ENCODE peak calls at places on chromosomes 6 and 20, in eight cellular contexts. V is neural progenitor cell, T is upper lobe of right lung, Y is cardiac muscle cell, N is left ventricle myocardium inferior, S is endodermal cell, K is psoas muscle, E is fibroblast of lung. J is an unnamed sample.

GRCh38 chr6:132530293-132530974 is 7.6 kb upstream of the TAAR9 start:
- DNase-seq in V (peak; percentile 77), T (no peak), Y (peak; percentile 79), N (no peak), S (peak; percentile 79), K (peak; percentile 39), E (peak; percentile 76), J (peak; percentile 82)

GRCh38 chr20:46967647-46968046 is 73.0 kb downstream of the EYA2 start:
- DNase-seq in V (no peak), T (no peak), Y (no peak), N (no peak), S (peak; percentile 61), K (no peak), E (no peak), J (peak; percentile 75)

GRCh38 chr6:14252271-14252850 is 134.8 kb downstream of the CD83 start:
- DNase-seq in V (no peak), T (no peak), Y (no peak), N (no peak), S (no peak), K (no peak), E (no peak), J (no peak)

GRCh38 chr6:146664871-146665270 is 66.1 kb downstream of the ADGB start:
- DNase-seq in V (no peak), T (no peak), Y (no peak), N (no peak), S (no peak), K (no peak), E (peak; percentile 1), J (no peak)

GRCh38 chr6:38143191-38144154 is 323.9 kb downstream of the ZFAND3 start:
- DNase-seq in V (no peak), T (peak; percentile 49), Y (peak; percentile 26), N (no peak), S (no peak), K (no peak), E (peak; percentile 29), J (peak; percentile 57)

GRCh38 chr6:50959081-50959641 is 140.5 kb downstream of the TFAP2B start:
- DNase-seq in V (no peak), T (no peak), Y (no peak), N (no peak), S (no peak), K (no peak), E (no peak), J (no peak)

GRCh38 chr6:137219664-137220252 is 573 bp upstream of the IFNGR1 start:
- DNase-seq in V (no peak), T (no peak), Y (no peak), N (no peak), S (no peak), K (no peak), E (no peak), J (no peak)

GRCh38 chr6:7914991-7915789 is 4.6 kb upstream of the TXNDC5 start:
- DNase-seq in V (no peak), T (no peak), Y (no peak), N (peak; percentile 67), S (peak; percentile 26), K (peak; percentile 84), E (peak; percentile 62), J (peak; percentile 3)

GRCh38 chr20:59802018-59802417 is 131.4 kb downstream of the SYCP2 start:
- DNase-seq in V (no peak), T (no peak), Y (no peak), N (no peak), S (no peak), K (no peak), E (no peak), J (no peak)

GRCh38 chr6:88730602-88731001 is 232.8 kb downstream of the RNGTT start:
- DNase-seq in V (peak; percentile 22), T (no peak), Y (no peak), N (no peak), S (peak; percentile 79), K (no peak), E (no peak), J (peak; percentile 9)

GRCh38 chr20:44028868-44029847 is 114.5 kb downstream of the TOX2 start:
- DNase-seq in V (no peak), T (no peak), Y (no peak), N (no peak), S (no peak), K (no peak), E (no peak), J (no peak)

GRCh38 chr20:38883081-38883980 is 42.9 kb upstream of the FAM83D start:
- DNase-seq in V (no peak), T (peak; percentile 59), Y (no peak), N (no peak), S (no peak), K (no peak), E (no peak), J (peak; percentile 87)

GRCh38 chr6:161228911-161229591 is 44.8 kb downstream of the AGPAT4 start:
- DNase-seq in V (peak; percentile 22), T (no peak), Y (no peak), N (no peak), S (no peak), K (no peak), E (peak; percentile 86), J (no peak)

GRCh38 chr6:108660251-108660650 is 99.5 kb downstream of the FOXO3 start:
- DNase-seq in V (no peak), T (no peak), Y (no peak), N (no peak), S (no peak), K (no peak), E (no peak), J (no peak)

GRCh38 chr6:94953867-94954631 is 623.3 kb upstream of the MANEA start:
- DNase-seq in V (no peak), T (no peak), Y (no peak), N (no peak), S (no peak), K (no peak), E (peak; percentile 1), J (no peak)

GRCh38 chr6:6875818-6876470 is 231.8 kb upstream of the RREB1 start:
- DNase-seq in V (no peak), T (no peak), Y (no peak), N (no peak), S (no peak), K (no peak), E (peak; percentile 79), J (no peak)

GRCh38 chr20:36246410-36246809 is 10.1 kb downstream of the AAR2 start:
- DNase-seq in V (no peak), T (no peak), Y (no peak), N (no peak), S (no peak), K (no peak), E (no peak), J (no peak)

GRCh38 chr6:18035330-18035854 is 48.0 kb upstream of the KIF13A start:
- DNase-seq in V (no peak), T (no peak), Y (no peak), N (no peak), S (no peak), K (no peak), E (no peak), J (no peak)

DNA sequence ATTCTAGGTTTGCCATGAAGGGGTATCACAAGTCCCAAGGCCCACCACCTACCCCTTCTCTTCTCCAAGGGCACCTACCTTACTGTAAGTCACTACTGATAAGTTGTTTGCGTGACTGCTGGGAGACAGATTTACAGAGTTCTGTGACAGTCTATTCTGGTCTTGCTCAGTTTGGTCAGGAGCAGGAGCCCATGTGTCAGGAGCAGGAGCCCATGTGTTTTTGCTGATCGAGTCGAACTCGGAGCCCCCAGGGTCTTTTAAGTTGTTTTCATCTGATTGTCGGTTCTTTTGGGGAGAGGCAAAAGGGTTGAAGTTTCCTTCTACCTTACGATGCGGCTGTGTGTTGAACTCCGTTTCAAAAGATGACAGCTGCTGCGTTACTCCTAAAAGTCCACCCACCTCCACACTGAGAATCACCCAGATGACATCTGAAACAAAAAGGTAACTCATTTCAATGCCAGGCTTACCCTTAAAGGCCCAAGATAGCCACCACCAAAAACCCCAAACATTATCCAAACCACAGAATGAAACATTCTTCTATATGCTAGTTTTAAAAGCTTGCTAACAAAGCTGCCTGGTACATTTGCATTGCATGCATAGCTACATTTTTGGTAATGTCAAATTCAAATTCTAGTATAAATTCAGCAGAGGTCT is 50.5 kb upstream of the SPDEF start:
- DNase-seq in V (no peak), T (no peak), Y (no peak), N (no peak), S (peak; percentile 28), K (no peak), E (no peak), J (no peak)
- H3K4me1 ChIP-seq in V (peaks cover 8% of the 10 kb centered on the region), T (peaks cover 4% of the 10 kb centered on the region), Y (peaks cover 20% of the 10 kb centered on the region), N (peaks cover 54% of the 10 kb centered on the region), S (peaks cover 14% of the 10 kb centered on the region), K (peaks cover 58% of the 10 kb centered on the region), E (peaks cover 6% of the 10 kb centered on the region), J (no peaks in the 10 kb centered on the region)

GRCh38 chr6:56593801-56594318 is 48.8 kb downstream of the DST start:
- DNase-seq in V (no peak), T (no peak), Y (no peak), N (no peak), S (no peak), K (no peak), E (peak; percentile 25), J (no peak)
- H3K4me3 ChIP-seq in V (no peak overlapping the region), T (no peak overlapping the region), Y (no peak overlapping the region), N (no peak overlapping the region), S (no peak overlapping the region), K (no peak overlapping the region), E (no peak overlapping the region), J (no peak overlapping the region)

DNA sequence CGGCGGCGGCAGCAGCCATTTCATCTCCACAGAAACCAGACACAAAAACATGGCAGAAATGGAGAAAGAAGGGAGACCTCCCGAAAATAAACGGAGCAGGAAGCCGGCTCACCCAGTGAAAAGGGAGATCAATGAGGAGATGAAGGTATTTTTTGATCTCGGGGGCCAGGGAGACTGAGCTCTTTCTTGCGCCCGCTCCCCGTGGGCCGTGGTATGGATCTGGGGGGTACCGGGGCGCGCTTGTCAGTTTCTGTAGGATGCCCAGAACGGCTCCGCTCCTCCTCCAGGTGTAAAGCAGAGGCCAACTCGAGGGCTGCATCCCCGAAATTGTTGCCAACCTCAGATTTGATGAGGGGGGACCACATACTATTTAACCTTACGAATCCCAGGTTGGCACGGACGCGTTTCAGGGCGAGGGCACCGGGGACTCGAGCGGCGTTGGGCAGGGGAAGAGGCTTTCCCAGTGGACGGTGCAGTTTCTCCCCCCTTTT is 696 bp downstream of the SOBP start:
- DNase-seq in V (no peak), T (no peak), Y (no peak), N (no peak), S (no peak), K (peak; percentile 56), E (no peak), J (no peak)
- H3K27me3 ChIP-seq in V (peaks cover 28% of the 10 kb centered on the region), T (peaks cover 11% of the 10 kb centered on the region), Y (peaks cover 27% of the 10 kb centered on the region), N (no peaks in the 10 kb centered on the region), S (peaks cover 63% of the 10 kb centered on the region), K (peaks cover 4% of the 10 kb centered on the region), E (no peaks in the 10 kb centered on the region), J (no peaks in the 10 kb centered on the region)

GRCh38 chr20:48818031-48818370 is 9.8 kb downstream of the PREX1 start:
- DNase-seq in V (no peak), T (no peak), Y (no peak), N (no peak), S (no peak), K (no peak), E (no peak), J (no peak)

GRCh38 chr20:48819089-48819488 is 8.7 kb downstream of the PREX1 start:
- DNase-seq in V (no peak), T (no peak), Y (no peak), N (no peak), S (no peak), K (no peak), E (no peak), J (no peak)

GRCh38 chr20:48817367-48818030 is 10.3 kb downstream of the PREX1 start:
- DNase-seq in V (no peak), T (no peak), Y (no peak), N (no peak), S (no peak), K (no peak), E (no peak), J (no peak)

GRCh38 chr20:48819813-48820648 is 7.8 kb downstream of the PREX1 start:
- DNase-seq in V (no peak), T (no peak), Y (no peak), N (no peak), S (no peak), K (no peak), E (peak; percentile 27), J (no peak)

GRCh38 chr20:48818481-48818987 is 9.3 kb downstream of the PREX1 start:
- DNase-seq in V (no peak), T (no peak), Y (no peak), N (no peak), S (no peak), K (no peak), E (no peak), J (no peak)
- H3K4me1 ChIP-seq in V (peaks cover 8% of the 10 kb centered on the region), T (peaks cover 55% of the 10 kb centered on the region), Y (no peaks in the 10 kb centered on the region), N (peaks cover 47% of the 10 kb centered on the region), S (peaks cover 15% of the 10 kb centered on the region), K (no peaks in the 10 kb centered on the region), E (no peaks in the 10 kb centered on the region), J (no peaks in the 10 kb centered on the region)